ENCODE peak calls at places on chromosomes 11 and 22, in five cellular contexts. D, K, E, G and M are unnamed samples.

GRCh38 chr22:30802202-30803166 is 107.8 kb downstream of the OSBP2 start:
- DNase-seq in K (peak; percentile 88), G (peak; percentile 82), E (peak; percentile 74), D (peak; percentile 77), M (peak; percentile 27)

GRCh38 chr11:78460468-78460867 is 42.8 kb upstream of the GAB2 start:
- DNase-seq in K (peak; percentile 48), D (peak; percentile 48), G (no peak), E (no peak), M (no peak)

GRCh38 chr22:38240734-38241252 is 32.0 kb downstream of the TMEM184B start:
- DNase-seq in D (peak; percentile 85), K (peak; percentile 89), E (peak; percentile 56), G (no peak), M (peak; percentile 46)

GRCh38 chr11:112016765-112017356 is 8.3 kb upstream of the DLAT start:
- DNase-seq in D (no peak), E (no peak), G (no peak), K (peak; percentile 80), M (no peak)

GRCh38 chr11:35418847-35419712 is at the start of gene SLC1A2:
- DNase-seq in D (no peak), K (peak; percentile 27), G (peak; percentile 94), E (no peak), M (no peak)

GRCh38 chr11:126059238-126059761 is 3.4 kb downstream of the CDON start:
- DNase-seq in E (no peak), G (peak; percentile 62), D (no peak), K (no peak), M (no peak)

GRCh38 chr11:65121447-65121864 is 478 bp downstream of the FAU start:
- DNase-seq in G (no peak), K (peak; percentile 11), E (no peak), D (no peak), M (no peak)

GRCh38 chr22:45704648-45705047 is 33.0 kb downstream of the ATXN10 start:
- DNase-seq in K (no peak), E (no peak), G (no peak), D (no peak), M (no peak)

GRCh38 chr11:2468363-2469240 is 23.8 kb downstream of the KCNQ1 start:
- DNase-seq in D (no peak), G (no peak), K (no peak), E (no peak), M (no peak)

GRCh38 chr22:43066844-43067385 is 22.3 kb downstream of the TTLL1 start:
- DNase-seq in G (no peak), K (peak; percentile 62), E (no peak), D (peak; percentile 58), M (peak; percentile 50)

GRCh38 chr11:46675288-46675851 is 25.0 kb downstream of the ARHGAP1 start:
- DNase-seq in K (peak; percentile 76), G (no peak), D (no peak), E (no peak), M (no peak)

GRCh38 chr11:64856382-64857227 is 12.2 kb upstream of the CDC42BPG start:
- DNase-seq in G (no peak), E (no peak), K (peak; percentile 94), D (peak; percentile 69), M (no peak)

GRCh38 chr11:117769530-117769929 is 27.5 kb downstream of the DSCAML1 start:
- DNase-seq in G (no peak), D (no peak), K (no peak), E (no peak), M (no peak)

GRCh38 chr11:110972640-110973039 is 260.4 kb upstream of the ARHGAP20 start:
- DNase-seq in G (no peak), D (peak; percentile 75), E (peak; percentile 68), K (peak; percentile 92), M (peak; percentile 11)

GRCh38 chr11:117160826-117161225 is 16.7 kb downstream of the PAFAH1B2 start:
- DNase-seq in K (no peak), D (no peak), E (no peak), G (no peak), M (no peak)

GRCh38 chr11:78397398-78397797 is 20.2 kb downstream of the GAB2 start:
- DNase-seq in E (no peak), K (no peak), G (no peak), D (no peak), M (no peak)

GRCh38 chr22:42283288-42284229 is 13.1 kb upstream of the TCF20 start:
- DNase-seq in K (no peak), G (no peak), D (no peak), E (no peak), M (no peak)

GRCh38 chr11:108224366-108224765 is 1.5 kb downstream of the ATM start:
- DNase-seq in D (no peak), E (no peak), G (no peak), K (no peak), M (no peak)

GRCh38 chr11:118672865-118673264 is 6.6 kb downstream of the TREH start:
- DNase-seq in E (no peak), K (no peak), G (no peak), D (no peak), M (no peak)

GRCh38 chr11:84958295-84958694 is 668.8 kb downstream of the DLG2 start:
- DNase-seq in K (no peak), E (no peak), G (no peak), D (no peak), M (no peak)

GRCh38 chr11:117796456-117797428 is at the start of gene DSCAML1:
- DNase-seq in D (no peak), E (no peak), K (no peak), G (peak; percentile 55), M (no peak)

GRCh38 chr11:67418476-67419281 is 3.2 kb downstream of the CARNS1 start:
- DNase-seq in K (no peak), E (no peak), G (no peak), D (no peak), M (no peak)

GRCh38 chr11:69509846-69510390 is 28.5 kb downstream of the LINC01488 start:
- DNase-seq in K (no peak), D (no peak), E (no peak), G (no peak), M (no peak)

GRCh38 chr22:33401291-33401690 is 343.1 kb upstream of the SYN3 start:
- DNase-seq in D (peak; percentile 80), G (no peak), K (peak; percentile 67), E (peak; percentile 7), M (no peak)

GRCh38 chr11:27693398-27693797 is 6.9 kb downstream of the BDNF start:
- DNase-seq in G (no peak), E (no peak), K (peak; percentile 55), D (no peak), M (no peak)

GRCh38 chr22:37244922-37245722 is 1.1 kb upstream of the RAC2 start:
- DNase-seq in D (no peak), E (no peak), G (no peak), K (no peak), M (no peak)

GRCh38 chr11:96238563-96239166 is 104.3 kb downstream of the MAML2 start:
- DNase-seq in K (no peak), G (no peak), D (no peak), E (no peak), M (no peak)

GRCh38 chr11:108654994-108655631 is 9.8 kb upstream of the DDX10 start:
- DNase-seq in K (peak; percentile 78), D (peak; percentile 49), E (no peak), G (peak; percentile 46), M (no peak)

GRCh38 chr11:3147257-3147619 is 17.9 kb downstream of the OSBPL5 start:
- DNase-seq in K (peak; percentile 31), E (no peak), G (no peak), D (no peak), M (no peak)

GRCh38 chr22:35399114-35399677 is 744 bp upstream of the MCM5 start:
- DNase-seq in G (no peak), D (no peak), K (no peak), E (no peak), M (no peak)

GRCh38 chr11:1228921-1229451 is 6.1 kb downstream of the MUC5B start:
- DNase-seq in G (no peak), K (no peak), E (no peak), D (no peak), M (no peak)

GRCh38 chr11:1230121-1230455 is 7.2 kb downstream of the MUC5B start:
- DNase-seq in D (no peak), E (no peak), G (peak; percentile 6), K (no peak), M (no peak)

GRCh38 chr11:1229471-1230120 is 6.7 kb downstream of the MUC5B start:
- DNase-seq in G (peak; percentile 4), D (no peak), K (no peak), E (no peak), M (no peak)

GRCh38 chr11:1231396-1232327 is 8.8 kb downstream of the MUC5B start:
- DNase-seq in D (no peak), K (no peak), G (peak; percentile 6), E (no peak), M (no peak)

DNA sequence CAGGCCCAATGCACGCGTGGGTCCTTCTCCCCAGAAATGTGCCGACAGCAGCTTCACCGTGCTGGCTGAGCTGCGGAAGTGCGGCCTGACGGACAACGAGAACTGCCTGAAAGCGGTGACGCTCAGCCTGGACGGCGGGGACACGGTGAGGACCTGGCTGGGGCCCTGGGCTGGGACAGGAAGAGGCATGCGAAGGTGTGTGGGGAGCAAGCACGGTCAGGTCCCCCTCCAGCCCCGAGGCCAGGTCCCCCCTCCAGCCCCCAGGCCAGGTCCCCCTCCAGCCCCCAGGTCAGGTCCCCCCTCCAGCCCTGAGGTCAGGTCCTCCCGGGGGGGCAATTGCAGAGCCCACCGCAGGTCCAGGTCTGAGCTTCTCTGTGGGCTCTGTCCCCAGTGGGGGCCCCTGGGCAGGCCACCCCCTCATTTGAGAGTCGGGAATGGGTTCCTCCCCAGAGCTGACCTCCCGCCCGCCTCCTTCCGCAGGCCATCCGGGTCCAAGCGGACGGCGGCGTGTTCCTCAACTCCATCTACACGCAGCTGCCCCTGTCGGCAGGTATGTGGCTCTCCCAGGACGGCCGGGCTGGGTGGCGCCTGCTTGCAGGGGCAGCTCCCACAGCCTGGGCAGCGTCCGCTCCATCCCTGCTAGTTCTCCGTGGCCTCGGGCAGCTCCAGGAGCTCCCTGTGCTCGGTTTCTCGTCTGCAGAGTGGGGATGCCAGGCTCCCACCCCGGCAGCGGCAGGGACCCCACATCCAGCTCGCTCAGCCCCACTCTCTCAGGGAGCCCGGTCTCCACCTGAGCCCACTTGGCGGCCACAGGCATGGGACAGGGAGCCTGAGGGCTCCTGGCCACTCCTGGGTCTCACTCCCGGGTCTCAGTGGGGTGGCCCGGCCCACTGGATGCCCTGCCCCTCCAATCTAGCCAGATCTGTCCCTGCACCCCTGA is 7.9 kb downstream of the MUC5B start:
- DNase-seq in D (no peak), E (no peak), K (no peak), G (peak; percentile 4), M (no peak)
- TF ChIP-seq CTCF in D (no peak), E (no peak), K (no peak), G (no peak), M (no peak)

DNA sequence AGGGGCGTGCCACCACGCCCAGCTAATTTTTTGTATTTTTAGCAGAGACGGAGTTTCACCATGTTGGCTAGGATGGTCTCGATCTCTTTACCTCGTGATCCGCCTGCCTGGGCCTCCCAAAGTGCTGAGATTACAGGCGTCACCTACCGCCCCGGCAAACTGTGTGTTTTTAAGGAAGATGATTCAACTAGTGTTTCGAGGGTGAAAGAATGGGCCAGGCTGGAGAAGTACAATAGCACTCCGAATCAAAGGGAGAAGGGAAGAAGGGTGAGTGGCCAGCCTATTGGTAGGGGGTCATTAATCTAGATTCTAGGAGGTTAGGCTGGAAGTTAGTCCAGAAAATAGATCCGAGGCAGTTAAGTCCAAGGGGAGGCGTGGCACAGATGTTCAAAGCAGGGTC is 2.9 kb upstream of the CECR2 start:
- DNase-seq in K (peak; percentile 50), E (no peak), D (no peak), G (no peak), M (no peak)
- H3K4me3 ChIP-seq in K (no peak overlapping the region), E (no peak overlapping the region), D (no peak overlapping the region), G (no peak overlapping the region), M (no peak overlapping the region)

GRCh38 chr11:83671295-83671694 is 385.1 kb upstream of the CCDC90B start:
- DNase-seq in K (peak; percentile 11), D (no peak), G (no peak), E (no peak), M (no peak)
- TF ChIP-seq CTCF in K (no peak), D (no peak), G (no peak), E (no peak), M (no peak)

GRCh38 chr11:61695917-61696316 is 15.7 kb downstream of the DAGLA start:
- DNase-seq in D (peak; percentile 75), G (no peak), E (no peak), K (peak; percentile 73), M (peak; percentile 49)
- H3K4me3 ChIP-seq in D (peak overlapping the region; percentile 30), G (no peak overlapping the region), E (no peak overlapping the region), K (no peak overlapping the region), M (no peak overlapping the region)